ENCODE peak calls at places on chromosomes 11 and 22, in six cellular contexts. N is mucosa of gallbladder, O is dorsolateral prefrontal cortex, Q is ovary, B is putamen, H is GM04504. E is an unnamed sample.

GRCh38 chr11:73859671-73860070 is 17.0 kb downstream of the COA4 start:
- DNase-seq in N (no peak), O (no peak), Q (no peak), B (no peak), H (no peak), E (no peak)

GRCh38 chr11:108511851-108512474 is 13.8 kb upstream of the POGLUT3 start:
- DNase-seq in N (no peak), O (no peak), Q (no peak), B (no peak), H (peak; percentile 38), E (no peak)

GRCh38 chr11:119236891-119237290 is 30.8 kb downstream of the CBL start:
- DNase-seq in N (no peak), O (no peak), Q (no peak), B (no peak), H (no peak), E (no peak)

GRCh38 chr22:45994516-45995404 is 17.8 kb upstream of the WNT7B start:
- DNase-seq in N (peak; percentile 81), O (peak; percentile 79), Q (peak; percentile 75), B (peak; percentile 73), H (peak; percentile 38), E (peak; percentile 71)

GRCh38 chr11:117825538-117826359 is 1.2 kb upstream of the FXYD2 start:
- DNase-seq in N (no peak), O (no peak), Q (no peak), B (no peak), H (no peak), E (no peak)

GRCh38 chr11:46868912-46869311 is 22.8 kb upstream of the CKAP5 start:
- DNase-seq in N (no peak), O (no peak), Q (no peak), B (no peak), H (no peak), E (no peak)

GRCh38 chr11:57974830-57975229 is 48.9 kb upstream of the OR9Q1 start:
- DNase-seq in N (no peak), O (peak; percentile 44), Q (no peak), B (no peak), H (no peak), E (no peak)

GRCh38 chr22:38038890-38039812 is 18.1 kb upstream of the PICK1 start:
- DNase-seq in N (no peak), O (no peak), Q (no peak), B (no peak), H (no peak), E (no peak)

GRCh38 chr22:46758867-46759290 is 3.6 kb upstream of the TBC1D22A start:
- DNase-seq in N (peak; percentile 80), O (no peak), Q (no peak), B (peak; percentile 39), H (no peak), E (no peak)

GRCh38 chr11:26522912-26523610 is 49.0 kb downstream of the MUC15 start:
- DNase-seq in N (no peak), O (no peak), Q (no peak), B (no peak), H (peak; percentile 0), E (no peak)

GRCh38 chr11:69157822-69158231 is 2.1 kb downstream of the SMIM38 start:
- DNase-seq in N (no peak), O (no peak), Q (no peak), B (no peak), H (no peak), E (no peak)

GRCh38 chr11:128709402-128709801 is 15.5 kb downstream of the FLI1 start:
- DNase-seq in N (no peak), O (no peak), Q (no peak), B (no peak), H (no peak), E (no peak)

GRCh38 chr22:25546751-25547150 is 17.7 kb upstream of the GRK3 start:
- DNase-seq in N (no peak), O (no peak), Q (no peak), B (no peak), H (no peak), E (no peak)

GRCh38 chr22:23058481-23059336 is 11.6 kb upstream of the GNAZ start:
- DNase-seq in N (no peak), O (peak; percentile 9), Q (no peak), B (no peak), H (no peak), E (peak; percentile 4)

GRCh38 chr22:42439821-42440674 is 7.8 kb upstream of the NFAM1 start:
- DNase-seq in N (no peak), O (no peak), Q (no peak), B (no peak), H (no peak), E (peak; percentile 13)

GRCh38 chr22:29642694-29643093 is 39.3 kb downstream of the NF2 start:
- DNase-seq in N (no peak), O (no peak), Q (no peak), B (no peak), H (no peak), E (no peak)

GRCh38 chr11:124551189-124551588 is 7.7 kb upstream of the OR8B12 start:
- DNase-seq in N (no peak), O (no peak), Q (no peak), B (no peak), H (no peak), E (no peak)

GRCh38 chr11:118511576-118511975 is 15.7 kb upstream of the TTC36 start:
- DNase-seq in N (no peak), O (no peak), Q (no peak), B (no peak), H (no peak), E (no peak)

GRCh38 chr11:121672630-121673487 is 220.1 kb upstream of the SORL1-AS1 start:
- DNase-seq in N (no peak), O (no peak), Q (no peak), B (no peak), H (no peak), E (peak; percentile 50)

GRCh38 chr22:47445212-47445611 is 682.8 kb downstream of the TBC1D22A start:
- DNase-seq in N (no peak), O (no peak), Q (no peak), B (no peak), H (no peak), E (no peak)

GRCh38 chr11:128894685-128895084 is 3.5 kb downstream of the KCNJ5 start:
- DNase-seq in N (peak; percentile 54), O (no peak), Q (peak; percentile 57), B (no peak), H (no peak), E (no peak)

GRCh38 chr11:45062974-45063635 is 83.3 kb upstream of the PRDM11 start:
- DNase-seq in N (no peak), O (no peak), Q (no peak), B (no peak), H (no peak), E (no peak)

GRCh38 chr11:3156661-3157311 is 8.3 kb downstream of the OSBPL5 start:
- DNase-seq in N (no peak), O (no peak), Q (no peak), B (no peak), H (no peak), E (no peak)

GRCh38 chr11:59560290-59560701 is 49.0 kb downstream of the OR4D9 start:
- DNase-seq in N (peak; percentile 81), O (peak; percentile 49), Q (peak; percentile 52), B (peak; percentile 88), H (peak; percentile 26), E (peak; percentile 88)

GRCh38 chr22:47030143-47030641 is 267.7 kb downstream of the TBC1D22A start:
- DNase-seq in N (no peak), O (peak; percentile 27), Q (no peak), B (no peak), H (no peak), E (no peak)

GRCh38 chr11:18010977-18011586 is 1.8 kb downstream of the SERGEF start:
- DNase-seq in N (no peak), O (no peak), Q (no peak), B (no peak), H (no peak), E (no peak)

GRCh38 chr22:24208012-24208749 is 26.9 kb downstream of the SUSD2 start:
- DNase-seq in N (peak; percentile 43), O (no peak), Q (peak; percentile 36), B (peak; percentile 27), H (peak; percentile 90), E (peak; percentile 14)

GRCh38 chr11:128929468-128929867 is 13.2 kb downstream of the TP53AIP1 start:
- DNase-seq in N (no peak), O (no peak), Q (no peak), B (no peak), H (no peak), E (no peak)

E was measured in head of caudate nucleus.